ENCODE peak calls at places on chromosomes 13 and 19, in eight cellular contexts. U is AG04450, I is right atrium auricular region, C is heart right ventricle, O is fibroblast of lung, L is Peyer's patch, Q is body of pancreas, F is breast epithelium. A is an unnamed sample.

GRCh38 chr19:50607874-50608785 is 31.6 kb downstream of the SYT3 start:
- DNase-seq in U (peak; percentile 8), I (peak; percentile 69), C (peak; percentile 72), O (peak; percentile 42), L (peak; percentile 60), Q (peak; percentile 71), F (no peak), A (peak; percentile 53)

GRCh38 chr13:62684359-62684758 is 1268.7 kb upstream of the PCDH20 start:
- DNase-seq in U (no peak), I (no peak), C (no peak), O (no peak), L (no peak), Q (no peak), F (no peak), A (no peak)

GRCh38 chr13:98576963-98577822 is at the start of gene STK24:
- DNase-seq in U (peak; percentile 43), I (no peak), C (peak; percentile 81), O (peak; percentile 84), L (peak; percentile 84), Q (peak; percentile 80), F (no peak), A (peak; percentile 80)

GRCh38 chr13:76816394-76816793 is 69.8 kb downstream of the KCTD12 start:
- DNase-seq in U (no peak), I (no peak), C (no peak), O (no peak), L (no peak), Q (no peak), F (no peak), A (no peak)

GRCh38 chr19:49677232-49677881 is at the start of gene PRMT1:
- DNase-seq in U (no peak), I (no peak), C (peak; percentile 55), O (no peak), L (no peak), Q (peak; percentile 55), F (no peak), A (no peak)

GRCh38 chr13:79812070-79812850 is 331.3 kb downstream of the NDFIP2 start:
- DNase-seq in U (no peak), I (no peak), C (no peak), O (no peak), L (no peak), Q (no peak), F (no peak), A (no peak)

GRCh38 chr13:33441015-33441414 is 155.5 kb upstream of the STARD13 start:
- DNase-seq in U (no peak), I (no peak), C (no peak), O (peak; percentile 34), L (no peak), Q (peak; percentile 63), F (no peak), A (no peak)

GRCh38 chr13:27008733-27009132 is 162.9 kb downstream of the USP12 start:
- DNase-seq in U (no peak), I (no peak), C (no peak), O (no peak), L (no peak), Q (no peak), F (no peak), A (no peak)

GRCh38 chr13:40102854-40103253 is 447.4 kb downstream of the COG6 start:
- DNase-seq in U (peak; percentile 26), I (no peak), C (no peak), O (no peak), L (no peak), Q (no peak), F (no peak), A (no peak)

GRCh38 chr19:18117364-18117691 is 19.8 kb downstream of the MAST3 start:
- DNase-seq in U (no peak), I (no peak), C (no peak), O (no peak), L (no peak), Q (no peak), F (no peak), A (no peak)

GRCh38 chr19:13825489-13826475 is 30.5 kb downstream of the ZSWIM4 start:
- DNase-seq in U (no peak), I (no peak), C (no peak), O (no peak), L (no peak), Q (no peak), F (no peak), A (no peak)
- H3K27ac ChIP-seq in U (no peak overlapping the region), I (no peak overlapping the region), C (no peak overlapping the region), O (no peak overlapping the region), L (no peak overlapping the region), Q (no peak overlapping the region), F (no peak overlapping the region), A (no peak overlapping the region)

DNA sequence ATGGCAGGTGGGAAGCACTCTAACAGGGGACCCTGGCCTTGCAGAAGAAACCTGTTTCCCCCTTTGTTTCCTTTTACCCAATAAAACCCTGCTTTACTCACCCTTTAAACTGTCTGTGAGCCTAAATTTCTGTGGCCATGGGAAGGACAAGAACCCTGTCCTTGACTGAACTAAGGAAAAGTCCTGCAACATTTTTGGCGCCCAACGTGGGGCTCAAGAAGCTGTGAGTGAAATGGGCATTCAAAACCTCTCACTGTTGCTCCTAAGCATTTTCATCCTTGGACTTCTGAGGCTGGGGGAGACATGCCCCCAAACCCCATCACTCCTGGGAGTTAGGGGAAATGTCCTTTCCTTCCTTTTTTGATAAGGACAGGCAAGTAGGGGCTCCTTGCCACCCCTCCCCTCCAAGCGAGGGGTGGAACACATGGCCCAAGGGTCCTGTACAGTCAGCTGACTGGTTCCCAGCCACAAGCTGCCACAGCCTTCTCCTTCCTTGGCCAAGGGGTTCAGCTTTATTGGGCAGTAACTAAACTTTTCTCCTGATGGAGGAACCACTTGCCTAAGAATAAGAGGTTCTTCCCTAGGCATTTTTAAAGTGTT is 381.6 kb downstream of the KLF5 start:
- DNase-seq in U (no peak), I (no peak), C (no peak), O (peak; percentile 6), L (no peak), Q (no peak), F (no peak), A (no peak)
- H3K9me3 ChIP-seq in U (peaks cover 18% of the 10 kb centered on the region), I (peaks cover 51% of the 10 kb centered on the region), C (no peaks in the 10 kb centered on the region), O (no peaks in the 10 kb centered on the region), L (peaks cover 4% of the 10 kb centered on the region), Q (peaks cover 3% of the 10 kb centered on the region), F (peaks cover 29% of the 10 kb centered on the region), A (peaks cover 86% of the 10 kb centered on the region)

GRCh38 chr13:75480691-75481175 is 1.2 kb downstream of the TBC1D4 start:
- DNase-seq in U (no peak), I (peak; percentile 62), C (peak; percentile 59), O (peak; percentile 63), L (peak; percentile 67), Q (peak; percentile 84), F (peak; percentile 69), A (peak; percentile 44)

GRCh38 chr13:75479102-75479501 is 2.9 kb downstream of the TBC1D4 start:
- DNase-seq in U (no peak), I (no peak), C (no peak), O (no peak), L (no peak), Q (no peak), F (no peak), A (no peak)

GRCh38 chr13:75482820-75483079 is 781 bp upstream of the TBC1D4 start:
- DNase-seq in U (no peak), I (no peak), C (no peak), O (no peak), L (no peak), Q (no peak), F (no peak), A (no peak)

GRCh38 chr13:75482070-75482819 is at the start of gene TBC1D4:
- DNase-seq in U (peak; percentile 67), I (peak; percentile 78), C (peak; percentile 83), O (peak; percentile 93), L (peak; percentile 84), Q (peak; percentile 89), F (peak; percentile 71), A (peak; percentile 84)

DNA sequence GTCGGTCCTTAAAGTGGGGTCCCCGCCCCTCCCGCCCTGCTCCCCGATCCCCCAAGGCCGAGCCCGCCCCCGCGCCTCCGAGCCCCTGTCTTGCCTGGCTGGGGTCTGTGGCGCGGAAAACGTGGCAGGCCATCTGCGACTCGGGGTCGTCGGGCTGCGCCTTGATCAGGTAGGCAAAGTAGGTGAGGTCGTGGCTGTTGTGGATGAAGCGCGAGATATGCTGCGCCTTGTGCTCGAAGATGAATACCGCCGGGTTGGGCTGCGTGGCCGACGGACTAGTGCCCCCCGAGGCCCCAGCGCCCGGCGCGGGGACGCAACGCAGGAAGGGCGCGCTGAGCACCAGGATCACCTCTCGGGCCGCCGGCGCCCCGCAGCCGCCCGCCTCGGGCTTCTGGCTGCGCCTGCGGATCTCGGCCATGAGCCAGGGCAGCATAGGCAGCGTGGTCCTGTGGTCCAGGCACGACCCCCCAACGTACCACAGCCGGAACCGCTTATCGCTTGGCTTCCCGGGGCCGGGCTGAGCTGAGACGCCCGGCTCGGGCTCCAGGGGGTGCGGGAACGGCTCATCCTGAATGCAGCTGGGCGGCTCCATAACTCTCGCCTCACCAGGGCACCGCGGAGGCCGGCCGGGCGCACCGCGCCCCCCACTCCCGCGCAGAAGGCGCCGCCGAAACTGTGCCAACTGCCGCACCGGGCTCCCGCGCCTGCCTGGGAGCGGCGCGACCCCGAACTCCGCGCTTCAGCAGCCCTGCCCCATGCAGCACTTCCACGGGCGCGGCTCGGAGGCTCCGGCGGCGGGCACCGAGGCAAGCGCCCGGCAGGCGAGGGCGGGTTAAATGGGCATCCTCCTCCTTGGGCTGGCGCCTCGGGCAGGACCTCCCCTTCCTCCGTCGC is 546 bp downstream of the TBC1D4 start:
- DNase-seq in U (no peak), I (no peak), C (peak; percentile 46), O (peak; percentile 28), L (peak; percentile 74), Q (peak; percentile 54), F (no peak), A (peak; percentile 22)
- TF ChIP-seq CTCF in U (no peak), I (no peak), C (no peak), O (no peak), L (no peak), Q (peak; percentile 1), F (no peak), A (no peak)

GRCh38 chr13:20803180-20803965 is 29.6 kb upstream of the EEF1AKMT1 start:
- DNase-seq in U (no peak), I (no peak), C (no peak), O (no peak), L (no peak), Q (no peak), F (no peak), A (no peak)

GRCh38 chr13:20798027-20798426 is 24.3 kb upstream of the EEF1AKMT1 start:
- DNase-seq in U (no peak), I (no peak), C (no peak), O (no peak), L (no peak), Q (no peak), F (no peak), A (no peak)

GRCh38 chr13:20796791-20797513 is 23.2 kb upstream of the EEF1AKMT1 start:
- DNase-seq in U (no peak), I (no peak), C (no peak), O (peak; percentile 39), L (no peak), Q (no peak), F (no peak), A (no peak)

GRCh38 chr13:20799726-20800416 is 26.1 kb upstream of the EEF1AKMT1 start:
- DNase-seq in U (no peak), I (no peak), C (no peak), O (peak; percentile 44), L (no peak), Q (no peak), F (no peak), A (no peak)

DNA sequence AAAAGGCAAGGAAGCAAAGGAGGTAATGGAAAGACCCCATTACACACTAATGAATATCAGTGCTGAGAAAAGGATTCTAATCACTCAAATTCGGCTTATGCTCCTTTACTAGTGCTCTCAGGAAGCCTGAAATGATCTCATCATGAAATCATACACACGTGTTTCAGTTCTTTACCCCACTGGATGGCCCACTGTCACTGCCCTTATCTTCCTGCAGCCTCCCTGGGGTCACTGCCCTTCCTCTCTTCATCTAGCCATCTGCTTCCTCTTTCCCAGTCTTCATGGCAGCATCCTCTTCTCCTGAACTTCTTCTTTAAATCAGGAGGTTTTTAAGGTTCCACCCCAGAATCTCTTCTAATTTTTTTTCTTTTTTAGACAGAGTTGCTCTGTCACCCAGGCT is 27.9 kb upstream of the EEF1AKMT1 start:
- DNase-seq in U (no peak), I (no peak), C (no peak), O (no peak), L (no peak), Q (no peak), F (no peak), A (no peak)
- H3K27ac ChIP-seq in U (no peak overlapping the region), I (no peak overlapping the region), C (no peak overlapping the region), O (no peak overlapping the region), L (no peak overlapping the region), Q (no peak overlapping the region), F (no peak overlapping the region), A (no peak overlapping the region)

A was measured in left ventricle myocardium inferior.